ENCODE peak calls at places on chromosomes 11 and 22, in nine cellular contexts. T is neural crest cell, O is H9, N is thoracic aorta, I is HCT116, U is HL-60, V is AG09319, B is dorsolateral prefrontal cortex, Y is Calu3. R is an unnamed sample.

GRCh38 chr11:28243596-28243995 is 135.4 kb downstream of the METTL15 start:
- DNase-seq in T (no peak), O (no peak), N (no peak), I (no peak), U (no peak), V (no peak), B (no peak), Y (no peak), R (no peak)

GRCh38 chr11:78690588-78690987 is 115.9 kb upstream of the NARS2 start:
- DNase-seq in T (no peak), O (no peak), N (no peak), I (no peak), U (no peak), V (no peak), B (no peak), Y (no peak), R (no peak)

GRCh38 chr11:13169709-13170108 is 107.9 kb upstream of the BMAL1 start:
- DNase-seq in T (no peak), O (no peak), N (no peak), I (peak), U (no peak), V (peak), B (no peak), Y (peak), R (peak)

GRCh38 chr22:49072996-49073645 is 754.6 kb downstream of the BRD1 start:
- DNase-seq in T (no peak), O (no peak), N (no peak), I (no peak), U (no peak), V (no peak), B (no peak), Y (no peak), R (no peak)

GRCh38 chr11:76588455-76589325 is 81.9 kb downstream of the LRRC32 start:
- DNase-seq in T (no peak), O (no peak), N (no peak), I (no peak), U (peak), V (no peak), B (no peak), Y (no peak), R (no peak)

GRCh38 chr22:47207846-47208554 is 445.6 kb downstream of the TBC1D22A start:
- DNase-seq in T (no peak), O (no peak), N (no peak), I (no peak), U (no peak), V (no peak), B (no peak), Y (no peak), R (no peak)

GRCh38 chr11:130631119-130631518 is 182.7 kb downstream of the ADAMTS15 start:
- DNase-seq in T (no peak), O (no peak), N (no peak), I (peak), U (no peak), V (no peak), B (no peak), Y (peak), R (peak)

GRCh38 chr11:86508604-86509471 is 134.2 kb downstream of the CCDC81 start:
- DNase-seq in T (no peak), O (no peak), N (no peak), I (no peak), U (no peak), V (no peak), B (no peak), Y (no peak), R (no peak)

GRCh38 chr11:98069861-98070260 is 950.9 kb upstream of the CNTN5 start:
- DNase-seq in T (no peak), O (no peak), N (no peak), I (no peak), U (no peak), V (no peak), B (no peak), Y (no peak), R (no peak)

GRCh38 chr11:80261776-80262175 is 820.9 kb upstream of the TENM4 start:
- DNase-seq in T (no peak), O (no peak), N (no peak), I (no peak), U (no peak), V (no peak), B (no peak), Y (no peak), R (no peak)

GRCh38 chr11:59216654-59217640 is 4.2 kb upstream of the MPEG1 start:
- DNase-seq in T (no peak), O (no peak), N (no peak), I (no peak), U (peak), V (no peak), B (peak), Y (peak), R (no peak)

GRCh38 chr11:111000400-111001090 is 245.0 kb upstream of the POU2AF2 start:
- DNase-seq in T (no peak), O (no peak), N (no peak), I (no peak), U (no peak), V (peak), B (no peak), Y (no peak), R (no peak)

GRCh38 chr11:102666331-102666957 is 39.1 kb downstream of the MMP27 start:
- DNase-seq in T (peak), O (no peak), N (no peak), I (peak), U (no peak), V (peak), B (no peak), Y (peak), R (peak)

GRCh38 chr22:43085658-43086606 is 3.3 kb downstream of the TTLL1 start:
- DNase-seq in T (no peak), O (no peak), N (no peak), I (no peak), U (no peak), V (no peak), B (no peak), Y (no peak), R (no peak)

GRCh38 chr11:79493555-79494171 is 52.8 kb upstream of the TENM4 start:
- DNase-seq in T (peak), O (peak), N (peak), I (peak), U (peak), V (peak), B (peak), Y (peak), R (peak)

GRCh38 chr11:122751298-122752070 is 86.8 kb upstream of the CRTAM start:
- DNase-seq in T (no peak), O (no peak), N (no peak), I (no peak), U (no peak), V (no peak), B (no peak), Y (no peak), R (no peak)

GRCh38 chr22:41401781-41402648 is 20.3 kb downstream of the TEF start:
- DNase-seq in T (no peak), O (no peak), N (no peak), I (no peak), U (no peak), V (peak), B (peak), Y (peak), R (peak)

GRCh38 chr11:48150213-48150612 is 66.4 kb upstream of the OR4B1 start:
- DNase-seq in T (no peak), O (no peak), N (no peak), I (no peak), U (no peak), V (no peak), B (no peak), Y (no peak), R (peak)

GRCh38 chr11:61694971-61695706 is 14.9 kb downstream of the DAGLA start:
- DNase-seq in T (no peak), O (peak), N (no peak), I (no peak), U (no peak), V (no peak), B (no peak), Y (peak), R (no peak)

GRCh38 chr22:20291604-20292063 is 23.5 kb upstream of the RTN4R start:
- DNase-seq in T (no peak), O (no peak), N (no peak), I (no peak), U (no peak), V (no peak), B (no peak), Y (no peak), R (no peak)

GRCh38 chr11:35618497-35619029 is 303 bp downstream of the FJX1 start:
- DNase-seq in T (no peak), O (no peak), N (no peak), I (no peak), U (no peak), V (no peak), B (no peak), Y (peak), R (no peak)

GRCh38 chr11:73205666-73206343 is 12.3 kb upstream of the P2RY2 start:
- DNase-seq in T (no peak), O (no peak), N (no peak), I (no peak), U (peak), V (no peak), B (no peak), Y (no peak), R (no peak)

GRCh38 chr11:14202263-14203173 is 156.5 kb downstream of the RRAS2 start:
- DNase-seq in T (no peak), O (no peak), N (no peak), I (no peak), U (no peak), V (no peak), B (no peak), Y (no peak), R (no peak)

GRCh38 chr11:133082851-133083488 is 449.3 kb downstream of the OPCML start:
- DNase-seq in T (peak), O (peak), N (no peak), I (no peak), U (peak), V (no peak), B (peak), Y (no peak), R (no peak)
- TF ChIP-seq CTCF in T (peak), O (no peak), N (peak), I (no peak), U (no peak), V (peak), B (peak), Y (no peak), R (peak)

GRCh38 chr11:64858467-64859401 is 14.3 kb upstream of the CDC42BPG start:
- DNase-seq in T (no peak), O (no peak), N (no peak), I (no peak), U (no peak), V (no peak), B (no peak), Y (no peak), R (no peak)

GRCh38 chr11:64857485-64857884 is 13.0 kb upstream of the CDC42BPG start:
- DNase-seq in T (no peak), O (no peak), N (no peak), I (no peak), U (no peak), V (no peak), B (no peak), Y (no peak), R (no peak)

GRCh38 chr11:64854534-64855502 is 10.4 kb upstream of the CDC42BPG start:
- DNase-seq in T (no peak), O (no peak), N (peak), I (peak), U (no peak), V (peak), B (no peak), Y (peak), R (no peak)

GRCh38 chr11:64855596-64856304 is 11.3 kb upstream of the CDC42BPG start:
- DNase-seq in T (no peak), O (no peak), N (no peak), I (no peak), U (no peak), V (no peak), B (no peak), Y (no peak), R (no peak)

DNA sequence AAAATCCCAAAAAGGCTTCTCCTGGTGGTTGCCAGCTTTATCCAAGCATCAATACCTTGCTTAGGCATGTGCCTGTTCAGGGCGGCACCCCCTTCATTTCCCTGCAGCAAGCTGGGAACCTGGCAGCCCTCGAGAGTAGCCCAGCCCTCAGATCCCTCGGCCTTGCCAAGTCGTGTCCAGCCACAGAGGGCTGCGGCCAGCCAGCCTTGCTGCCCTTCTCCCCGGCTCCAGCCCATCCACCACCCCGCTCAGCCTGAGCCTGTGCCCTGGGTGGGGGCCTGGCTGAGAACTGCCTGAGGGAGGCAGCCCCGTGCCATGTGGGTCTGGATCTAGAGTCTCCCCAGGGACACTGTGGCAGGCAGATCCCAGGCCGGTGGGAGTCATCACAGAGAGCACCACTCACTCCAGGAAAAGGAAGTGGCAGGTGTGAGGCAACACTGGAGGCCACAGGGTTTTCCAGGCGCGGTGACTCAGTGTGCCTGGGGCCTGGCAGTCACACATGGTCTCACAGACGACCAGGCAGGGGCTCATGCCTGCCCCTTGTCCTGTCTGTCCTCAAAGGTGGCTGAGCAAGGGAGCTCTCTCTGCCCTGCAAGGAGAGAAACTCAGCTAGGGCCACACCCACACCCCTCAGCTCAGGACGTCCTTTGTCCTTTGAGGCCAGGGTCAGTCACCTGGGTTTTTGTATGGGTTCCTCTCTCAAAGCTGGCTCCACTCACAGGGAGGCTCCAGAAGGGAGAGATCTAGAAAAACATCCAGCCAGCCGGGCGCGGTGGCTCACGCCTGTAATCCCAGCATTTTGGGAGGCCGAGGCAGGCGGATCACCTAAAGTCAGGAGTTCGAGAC is 12.2 kb upstream of the CDC42BPG start:
- DNase-seq in T (no peak), O (no peak), N (peak), I (peak), U (peak), V (no peak), B (no peak), Y (peak), R (no peak)
- TF ChIP-seq CTCF in T (no peak), O (no peak), N (no peak), I (no peak), U (no peak), V (no peak), B (no peak), Y (no peak), R (no peak)

GRCh38 chr22:21641795-21642583 is at the start of gene SDF2L1:
- DNase-seq in T (peak), O (peak), N (peak), I (peak), U (peak), V (peak), B (peak), Y (peak), R (peak)
- TF ChIP-seq CTCF in T (peak), O (no peak), N (no peak), I (no peak), U (no peak), V (no peak), B (peak), Y (no peak), R (no peak)

GRCh38 chr22:28464179-28464578 is 215.5 kb downstream of the TTC28 start:
- DNase-seq in T (no peak), O (no peak), N (no peak), I (no peak), U (no peak), V (no peak), B (no peak), Y (no peak), R (no peak)

DNA sequence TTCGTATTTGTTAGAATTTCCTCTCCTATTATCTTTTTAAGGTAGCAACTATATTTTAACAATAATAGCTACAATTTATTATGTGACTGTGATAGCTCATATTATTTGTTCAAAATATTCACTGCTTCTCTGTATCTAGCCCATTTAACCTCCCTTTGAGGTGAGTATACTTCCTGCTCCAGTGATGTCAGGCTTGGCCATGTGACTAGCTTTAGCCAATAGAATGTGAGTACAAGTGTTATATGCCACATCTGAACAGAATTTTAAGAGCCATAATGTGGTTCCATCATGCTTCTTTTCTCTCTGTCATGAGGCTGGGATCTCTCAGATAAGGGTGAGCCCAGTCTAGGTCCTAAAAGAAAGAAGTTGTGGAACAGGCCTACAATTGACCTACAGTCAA is 217.6 kb downstream of the TTC28 start:
- DNase-seq in T (no peak), O (no peak), N (no peak), I (no peak), U (no peak), V (no peak), B (no peak), Y (no peak), R (no peak)
- TF ChIP-seq CTCF in T (no peak), O (no peak), N (no peak), I (no peak), U (no peak), V (no peak), B (no peak), Y (no peak), R (no peak)

GRCh38 chr11:2928605-2929510 is at the start of gene PHLDA2:
- DNase-seq in T (no peak), O (peak), N (no peak), I (peak), U (peak), V (peak), B (peak), Y (peak), R (no peak)
- TF ChIP-seq CTCF in T (peak), O (no peak), N (no peak), I (no peak), U (no peak), V (no peak), B (no peak), Y (no peak), R (no peak)

GRCh38 chr11:134888821-134889220 is 476.8 kb upstream of the B3GAT1 start:
- DNase-seq in T (no peak), O (no peak), N (no peak), I (no peak), U (no peak), V (no peak), B (no peak), Y (no peak), R (no peak)

GRCh38 chr11:134890446-134890845 is 478.4 kb upstream of the B3GAT1 start:
- DNase-seq in T (no peak), O (no peak), N (no peak), I (no peak), U (no peak), V (no peak), B (no peak), Y (no peak), R (no peak)

GRCh38 chr11:134893810-134894685 is 482.0 kb upstream of the B3GAT1 start:
- DNase-seq in T (no peak), O (no peak), N (no peak), I (no peak), U (no peak), V (no peak), B (no peak), Y (no peak), R (no peak)

DNA sequence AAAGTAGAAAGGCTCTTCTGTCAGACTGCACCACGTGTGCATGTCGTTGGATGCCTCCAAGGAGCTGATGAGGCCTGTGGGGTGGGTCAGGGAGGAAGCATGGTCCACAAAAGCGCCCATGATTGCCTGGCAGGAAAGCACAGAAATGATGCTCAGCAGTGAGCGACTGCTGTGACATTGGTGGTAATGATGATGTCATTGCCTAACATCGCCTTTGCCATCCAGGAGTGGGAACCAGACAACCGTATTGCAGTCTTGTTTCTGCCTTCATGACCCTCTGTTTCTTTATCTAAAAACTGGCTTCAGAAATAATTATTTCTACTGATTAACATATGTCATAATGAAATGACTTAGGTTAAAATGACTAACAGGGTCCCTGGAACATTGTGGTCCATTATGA is 477.8 kb upstream of the B3GAT1 start:
- DNase-seq in T (no peak), O (no peak), N (no peak), I (no peak), U (no peak), V (no peak), B (no peak), Y (no peak), R (no peak)
- TF ChIP-seq CTCF in T (no peak), O (no peak), N (no peak), I (no peak), U (no peak), V (no peak), B (no peak), Y (no peak), R (no peak)

GRCh38 chr11:126862664-126863247 is 137.8 kb downstream of the KIRREL3 start:
- DNase-seq in T (no peak), O (peak), N (no peak), I (no peak), U (no peak), V (no peak), B (no peak), Y (no peak), R (no peak)
- TF ChIP-seq CTCF in T (no peak), O (peak), N (no peak), I (no peak), U (no peak), V (no peak), B (no peak), Y (no peak), R (no peak)

DNA sequence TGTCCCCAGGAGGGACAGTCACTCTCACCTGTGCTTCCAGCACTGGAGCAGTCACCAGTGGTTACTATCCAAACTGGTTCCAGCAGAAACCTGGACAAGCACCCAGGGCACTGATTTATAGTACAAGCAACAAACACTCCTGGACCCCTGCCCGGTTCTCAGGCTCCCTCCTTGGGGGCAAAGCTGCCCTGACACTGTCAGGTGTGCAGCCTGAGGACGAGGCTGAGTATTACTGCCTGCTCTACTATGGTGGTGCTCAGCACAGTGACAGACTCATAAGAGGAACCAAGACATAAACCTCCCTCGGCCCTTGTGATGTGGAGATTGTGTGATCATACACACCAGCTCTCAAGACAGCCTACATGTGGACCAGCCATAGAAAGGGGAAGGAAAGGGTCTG is 113.3 kb downstream of the ZNF280B start:
- DNase-seq in T (no peak), O (no peak), N (no peak), I (no peak), U (no peak), V (no peak), B (no peak), Y (no peak), R (no peak)
- TF ChIP-seq CTCF in T (no peak), O (no peak), N (no peak), I (no peak), U (no peak), V (no peak), B (no peak), Y (no peak), R (no peak)